ENCODE peak calls at places on chromosome 9, in five cellular contexts. One of them, this sample, is unnamed. For H3K4me1, the result is how much of the 10 kb centered on the place peaks cover.

GRCh38 chr9:69131682-69132081 is 42.4 kb upstream of the TJP2 start:
- DNase-seq in HCT116: no peak
- DNase-seq in lower lobe of right lung: no peak
- DNase-seq in foreskin keratinocyte: peak
- DNase-seq in CD8-positive, alpha-beta T cell: no peak
- DNase-seq in this sample: peak

GRCh38 chr9:97388721-97389238 is 23.1 kb upstream of the TDRD7 start:
- DNase-seq in HCT116: no peak
- DNase-seq in lower lobe of right lung: no peak
- DNase-seq in foreskin keratinocyte: no peak
- DNase-seq in CD8-positive, alpha-beta T cell: no peak
- DNase-seq in this sample: no peak

GRCh38 chr9:13586726-13587392 is 307.4 kb upstream of the MPDZ start:
- DNase-seq in HCT116: no peak
- DNase-seq in lower lobe of right lung: no peak
- DNase-seq in foreskin keratinocyte: no peak
- DNase-seq in CD8-positive, alpha-beta T cell: no peak
- DNase-seq in this sample: peak

GRCh38 chr9:135927195-135928013 is 20.1 kb upstream of the CAMSAP1 start:
- DNase-seq in HCT116: no peak
- DNase-seq in lower lobe of right lung: no peak
- DNase-seq in foreskin keratinocyte: no peak
- DNase-seq in CD8-positive, alpha-beta T cell: no peak
- DNase-seq in this sample: no peak

GRCh38 chr9:16871358-16872151 is 1.1 kb upstream of the BNC2 start:
- DNase-seq in HCT116: no peak
- DNase-seq in lower lobe of right lung: peak
- DNase-seq in foreskin keratinocyte: peak
- DNase-seq in CD8-positive, alpha-beta T cell: no peak
- DNase-seq in this sample: peak

GRCh38 chr9:94554439-94555331 is at the start of gene PCAT7:
- DNase-seq in HCT116: peak
- DNase-seq in lower lobe of right lung: peak
- DNase-seq in foreskin keratinocyte: peak
- DNase-seq in CD8-positive, alpha-beta T cell: no peak
- DNase-seq in this sample: peak

GRCh38 chr9:92962846-92963245 is 15.5 kb downstream of the FGD3 start:
- DNase-seq in HCT116: no peak
- DNase-seq in lower lobe of right lung: no peak
- DNase-seq in foreskin keratinocyte: no peak
- DNase-seq in CD8-positive, alpha-beta T cell: no peak
- DNase-seq in this sample: no peak

GRCh38 chr9:128886211-128886826 is 4.4 kb downstream of the LRRC8A start:
- DNase-seq in HCT116: no peak
- DNase-seq in lower lobe of right lung: no peak
- DNase-seq in foreskin keratinocyte: no peak
- DNase-seq in CD8-positive, alpha-beta T cell: no peak
- DNase-seq in this sample: no peak

GRCh38 chr9:79300153-79300552 is 271.6 kb upstream of the TLE4 start:
- DNase-seq in HCT116: no peak
- DNase-seq in lower lobe of right lung: no peak
- DNase-seq in foreskin keratinocyte: no peak
- DNase-seq in CD8-positive, alpha-beta T cell: no peak
- DNase-seq in this sample: no peak

GRCh38 chr9:130847306-130848217 is 12.5 kb downstream of the ABL1 start:
- DNase-seq in HCT116: no peak
- DNase-seq in lower lobe of right lung: no peak
- DNase-seq in foreskin keratinocyte: peak
- DNase-seq in CD8-positive, alpha-beta T cell: no peak
- DNase-seq in this sample: peak

GRCh38 chr9:27572566-27572917 is 739 bp downstream of the C9orf72 start:
- DNase-seq in HCT116: no peak
- DNase-seq in lower lobe of right lung: no peak
- DNase-seq in foreskin keratinocyte: no peak
- DNase-seq in CD8-positive, alpha-beta T cell: peak
- DNase-seq in this sample: no peak

GRCh38 chr9:112241491-112241890 is 66.4 kb upstream of the SUSD1 start:
- DNase-seq in HCT116: no peak
- DNase-seq in lower lobe of right lung: no peak
- DNase-seq in foreskin keratinocyte: peak
- DNase-seq in CD8-positive, alpha-beta T cell: no peak
- DNase-seq in this sample: no peak

GRCh38 chr9:100586093-100586492 is 8.2 kb downstream of the CAVIN4 start:
- DNase-seq in HCT116: no peak
- DNase-seq in lower lobe of right lung: no peak
- DNase-seq in foreskin keratinocyte: no peak
- DNase-seq in CD8-positive, alpha-beta T cell: no peak
- DNase-seq in this sample: no peak

GRCh38 chr9:75935606-75936005 is 45.1 kb downstream of the PCSK5 start:
- DNase-seq in HCT116: no peak
- DNase-seq in lower lobe of right lung: no peak
- DNase-seq in foreskin keratinocyte: no peak
- DNase-seq in CD8-positive, alpha-beta T cell: no peak
- DNase-seq in this sample: no peak

GRCh38 chr9:77218612-77219011 is 41.3 kb downstream of the VPS13A start:
- DNase-seq in HCT116: no peak
- DNase-seq in lower lobe of right lung: no peak
- DNase-seq in foreskin keratinocyte: no peak
- DNase-seq in CD8-positive, alpha-beta T cell: no peak
- DNase-seq in this sample: no peak

GRCh38 chr9:23850242-23851023 is 24.4 kb upstream of the ELAVL2 start:
- DNase-seq in HCT116: no peak
- DNase-seq in lower lobe of right lung: no peak
- DNase-seq in foreskin keratinocyte: peak
- DNase-seq in CD8-positive, alpha-beta T cell: no peak
- DNase-seq in this sample: peak

GRCh38 chr9:129858167-129858962 is 23.1 kb downstream of the USP20 start:
- DNase-seq in HCT116: no peak
- DNase-seq in lower lobe of right lung: no peak
- DNase-seq in foreskin keratinocyte: no peak
- DNase-seq in CD8-positive, alpha-beta T cell: no peak
- DNase-seq in this sample: no peak

GRCh38 chr9:86925686-86926085 is 21.6 kb downstream of the GAS1 start:
- DNase-seq in HCT116: no peak
- DNase-seq in lower lobe of right lung: no peak
- DNase-seq in foreskin keratinocyte: no peak
- DNase-seq in CD8-positive, alpha-beta T cell: no peak
- DNase-seq in this sample: no peak

DNA sequence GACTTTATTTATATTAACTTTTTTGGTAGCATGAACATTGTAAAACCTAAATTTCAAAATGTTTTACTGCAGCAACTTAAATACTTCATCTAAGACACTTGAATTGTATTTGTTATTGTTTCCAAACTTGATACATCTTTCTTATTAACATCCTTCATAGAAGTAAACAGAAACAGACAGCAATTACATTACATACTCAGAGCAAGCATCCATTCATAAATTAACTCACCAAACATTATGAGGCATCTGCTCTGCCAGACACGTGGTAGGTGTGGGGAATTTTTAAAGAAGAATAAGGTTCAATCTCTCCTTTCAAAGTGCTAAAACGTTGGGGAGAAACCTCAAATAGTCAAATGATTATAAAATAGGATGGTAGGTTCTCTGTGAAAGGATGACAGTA is 130.8 kb downstream of the MUSK start:
- DNase-seq in HCT116: no peak
- DNase-seq in lower lobe of right lung: no peak
- DNase-seq in foreskin keratinocyte: no peak
- DNase-seq in CD8-positive, alpha-beta T cell: no peak
- DNase-seq in this sample: no peak
- H3K4me1 ChIP-seq in HCT116: under half
- H3K4me1 ChIP-seq in lower lobe of right lung: under half
- H3K4me1 ChIP-seq in foreskin keratinocyte: under half
- H3K4me1 ChIP-seq in CD8-positive, alpha-beta T cell: under half
- H3K4me1 ChIP-seq in this sample: under half

GRCh38 chr9:126606483-126606870 is 7.3 kb upstream of the LMX1B start:
- DNase-seq in HCT116: no peak
- DNase-seq in lower lobe of right lung: no peak
- DNase-seq in foreskin keratinocyte: no peak
- DNase-seq in CD8-positive, alpha-beta T cell: no peak
- DNase-seq in this sample: no peak
- H3K27ac ChIP-seq in HCT116: no peak
- H3K27ac ChIP-seq in lower lobe of right lung: no peak
- H3K27ac ChIP-seq in foreskin keratinocyte: no peak
- H3K27ac ChIP-seq in CD8-positive, alpha-beta T cell: no peak
- H3K27ac ChIP-seq in this sample: no peak

DNA sequence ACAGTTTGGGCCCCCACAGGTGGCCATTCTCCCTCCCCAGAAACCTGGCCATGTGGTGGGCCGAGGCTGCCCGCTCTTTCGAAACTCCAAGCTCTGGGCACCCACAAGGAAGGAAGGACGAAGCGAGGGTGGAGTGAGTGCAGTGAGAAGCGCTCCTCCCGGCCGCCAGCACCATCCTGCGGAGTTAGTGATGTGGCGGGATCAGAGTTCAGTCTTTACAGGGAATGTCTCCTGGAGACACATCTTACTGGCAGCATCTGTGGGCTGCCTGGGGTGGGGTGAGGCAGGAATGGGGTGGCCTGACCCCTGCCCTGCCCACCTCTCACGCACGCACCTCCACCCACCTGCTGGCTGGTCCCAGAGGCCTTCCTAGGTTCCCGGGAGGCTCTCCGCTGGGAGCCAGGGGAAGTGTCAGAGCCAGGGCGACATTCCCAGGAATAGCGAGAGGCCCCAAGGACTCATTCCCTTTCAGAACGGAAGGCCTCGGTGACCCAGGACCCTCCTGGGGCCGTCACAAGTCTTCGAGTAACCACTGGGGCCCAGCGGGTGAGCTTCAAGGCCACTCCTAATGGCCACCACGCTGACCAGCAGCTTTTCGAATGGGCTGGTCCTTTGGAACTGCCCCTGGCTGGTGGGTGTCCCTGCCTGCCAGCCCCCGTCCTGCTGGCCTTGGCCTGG is 5.5 kb upstream of the RNU6ATAC start:
- DNase-seq in HCT116: no peak
- DNase-seq in lower lobe of right lung: no peak
- DNase-seq in foreskin keratinocyte: no peak
- DNase-seq in CD8-positive, alpha-beta T cell: no peak
- DNase-seq in this sample: no peak
- H3K4me1 ChIP-seq in HCT116: under half
- H3K4me1 ChIP-seq in lower lobe of right lung: under half
- H3K4me1 ChIP-seq in foreskin keratinocyte: under half
- H3K4me1 ChIP-seq in CD8-positive, alpha-beta T cell: under half
- H3K4me1 ChIP-seq in this sample: under half

GRCh38 chr9:73575661-73576060 is 424.0 kb downstream of the ANXA1 start:
- DNase-seq in HCT116: no peak
- DNase-seq in lower lobe of right lung: no peak
- DNase-seq in foreskin keratinocyte: no peak
- DNase-seq in CD8-positive, alpha-beta T cell: no peak
- DNase-seq in this sample: no peak
- H3K27ac ChIP-seq in HCT116: no peak
- H3K27ac ChIP-seq in lower lobe of right lung: no peak
- H3K27ac ChIP-seq in foreskin keratinocyte: no peak
- H3K27ac ChIP-seq in CD8-positive, alpha-beta T cell: no peak
- H3K27ac ChIP-seq in this sample: no peak

DNA sequence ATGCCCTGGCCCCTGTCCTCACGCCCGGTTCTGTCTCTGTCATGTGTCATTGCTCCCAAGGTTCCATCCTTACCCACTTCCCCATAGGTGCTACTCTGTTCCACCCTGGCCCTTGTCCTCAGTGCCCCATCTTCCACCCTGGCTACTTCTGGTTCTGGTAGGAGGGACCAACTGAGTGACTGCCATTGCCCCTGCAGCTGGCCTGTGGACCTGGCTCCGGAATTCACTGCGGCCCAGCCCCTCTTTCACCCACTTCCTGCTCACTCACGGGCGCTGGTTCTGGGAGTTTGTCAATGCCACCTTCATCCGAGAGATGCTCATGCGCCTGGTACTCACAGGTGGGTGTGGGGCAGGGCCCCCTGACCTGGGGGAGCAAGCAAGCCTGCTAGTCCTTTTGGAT is 7.4 kb downstream of the PTGS1 start:
- DNase-seq in HCT116: no peak
- DNase-seq in lower lobe of right lung: no peak
- DNase-seq in foreskin keratinocyte: no peak
- DNase-seq in CD8-positive, alpha-beta T cell: no peak
- DNase-seq in this sample: no peak
- H3K4me1 ChIP-seq in HCT116: under half
- H3K4me1 ChIP-seq in lower lobe of right lung: under half
- H3K4me1 ChIP-seq in foreskin keratinocyte: under half
- H3K4me1 ChIP-seq in CD8-positive, alpha-beta T cell: under half
- H3K4me1 ChIP-seq in this sample: under half

This sample was measured in hepatocyte.